ENCODE peak calls at places on chromosomes 2 and 18, in five cellular contexts. One of them, this sample, is unnamed.

GRCh38 chr2:199716807-199717586 is 134.0 kb downstream of the FTCDNL1 start:
- DNase-seq in fibroblast of villous mesenchyme: no peak
- DNase-seq in heart left ventricle: no peak
- DNase-seq in neural progenitor cell: no peak
- DNase-seq in PC-3: peak; percentile 51
- DNase-seq in this sample: no peak

GRCh38 chr2:145323512-145323911 is 803.6 kb upstream of the ZEB2 start:
- DNase-seq in fibroblast of villous mesenchyme: peak; percentile 24
- DNase-seq in heart left ventricle: no peak
- DNase-seq in neural progenitor cell: no peak
- DNase-seq in PC-3: peak; percentile 62
- DNase-seq in this sample: peak; percentile 16

GRCh38 chr2:27134781-27135470 is 490 bp upstream of the PREB start:
- DNase-seq in fibroblast of villous mesenchyme: no peak
- DNase-seq in heart left ventricle: no peak
- DNase-seq in neural progenitor cell: no peak
- DNase-seq in PC-3: no peak
- DNase-seq in this sample: no peak

GRCh38 chr2:584863-585823 is 92.1 kb downstream of the TMEM18 start:
- DNase-seq in fibroblast of villous mesenchyme: no peak
- DNase-seq in heart left ventricle: no peak
- DNase-seq in neural progenitor cell: peak; percentile 16
- DNase-seq in PC-3: peak; percentile 11
- DNase-seq in this sample: no peak

GRCh38 chr2:221518937-221519635 is 53.0 kb downstream of the EPHA4 start:
- DNase-seq in fibroblast of villous mesenchyme: no peak
- DNase-seq in heart left ventricle: no peak
- DNase-seq in neural progenitor cell: no peak
- DNase-seq in PC-3: peak; percentile 51
- DNase-seq in this sample: no peak

GRCh38 chr18:22710628-22711380 is 222.3 kb upstream of the RBBP8 start:
- DNase-seq in fibroblast of villous mesenchyme: peak; percentile 50
- DNase-seq in heart left ventricle: peak; percentile 36
- DNase-seq in neural progenitor cell: peak; percentile 25
- DNase-seq in PC-3: peak; percentile 61
- DNase-seq in this sample: peak; percentile 69

GRCh38 chr18:48825101-48825745 is 125.5 kb downstream of the SMAD7 start:
- DNase-seq in fibroblast of villous mesenchyme: peak; percentile 35
- DNase-seq in heart left ventricle: peak; percentile 30
- DNase-seq in neural progenitor cell: no peak
- DNase-seq in PC-3: no peak
- DNase-seq in this sample: peak; percentile 59

GRCh38 chr18:45122510-45122909 is 441.8 kb downstream of the SETBP1 start:
- DNase-seq in fibroblast of villous mesenchyme: no peak
- DNase-seq in heart left ventricle: no peak
- DNase-seq in neural progenitor cell: no peak
- DNase-seq in PC-3: no peak
- DNase-seq in this sample: peak; percentile 2

GRCh38 chr18:32328379-32328778 is 138.5 kb downstream of the MEP1B start:
- DNase-seq in fibroblast of villous mesenchyme: no peak
- DNase-seq in heart left ventricle: no peak
- DNase-seq in neural progenitor cell: no peak
- DNase-seq in PC-3: peak; percentile 9
- DNase-seq in this sample: peak; percentile 70

GRCh38 chr2:98502556-98503335 is 58.1 kb downstream of the INPP4A start:
- DNase-seq in fibroblast of villous mesenchyme: no peak
- DNase-seq in heart left ventricle: no peak
- DNase-seq in neural progenitor cell: no peak
- DNase-seq in PC-3: peak; percentile 61
- DNase-seq in this sample: peak; percentile 56

GRCh38 chr18:43274526-43274925 is 2.8 kb downstream of the SYT4 start:
- DNase-seq in fibroblast of villous mesenchyme: no peak
- DNase-seq in heart left ventricle: no peak
- DNase-seq in neural progenitor cell: no peak
- DNase-seq in PC-3: no peak
- DNase-seq in this sample: no peak

GRCh38 chr2:233976690-233977294 is 59.6 kb downstream of the TRPM8 start:
- DNase-seq in fibroblast of villous mesenchyme: peak; percentile 63
- DNase-seq in heart left ventricle: no peak
- DNase-seq in neural progenitor cell: peak; percentile 68
- DNase-seq in PC-3: peak; percentile 85
- DNase-seq in this sample: peak; percentile 88

GRCh38 chr2:162153608-162154224 is 1.7 kb upstream of the GCG start:
- DNase-seq in fibroblast of villous mesenchyme: peak; percentile 63
- DNase-seq in heart left ventricle: no peak
- DNase-seq in neural progenitor cell: peak; percentile 66
- DNase-seq in PC-3: peak; percentile 81
- DNase-seq in this sample: peak; percentile 75

GRCh38 chr18:68438983-68439382 is 275.9 kb downstream of the TMX3 start:
- DNase-seq in fibroblast of villous mesenchyme: peak; percentile 74
- DNase-seq in heart left ventricle: no peak
- DNase-seq in neural progenitor cell: peak; percentile 72
- DNase-seq in PC-3: no peak
- DNase-seq in this sample: peak; percentile 74

GRCh38 chr2:85935746-85936208 is 47.0 kb upstream of the ST3GAL5 start:
- DNase-seq in fibroblast of villous mesenchyme: peak; percentile 74
- DNase-seq in heart left ventricle: no peak
- DNase-seq in neural progenitor cell: peak; percentile 74
- DNase-seq in PC-3: peak; percentile 70
- DNase-seq in this sample: peak; percentile 89

GRCh38 chr2:78118037-78118436 is 595.9 kb upstream of the LRRTM4 start:
- DNase-seq in fibroblast of villous mesenchyme: no peak
- DNase-seq in heart left ventricle: no peak
- DNase-seq in neural progenitor cell: no peak
- DNase-seq in PC-3: no peak
- DNase-seq in this sample: no peak

GRCh38 chr2:238924496-238925195 is 76.8 kb downstream of the TWIST2 start:
- DNase-seq in fibroblast of villous mesenchyme: no peak
- DNase-seq in heart left ventricle: no peak
- DNase-seq in neural progenitor cell: no peak
- DNase-seq in PC-3: no peak
- DNase-seq in this sample: no peak

GRCh38 chr2:38496927-38497669 is 105.6 kb downstream of the HNRNPLL start:
- DNase-seq in fibroblast of villous mesenchyme: no peak
- DNase-seq in heart left ventricle: no peak
- DNase-seq in neural progenitor cell: no peak
- DNase-seq in PC-3: no peak
- DNase-seq in this sample: no peak

GRCh38 chr18:250685-251084 is 17.2 kb downstream of the THOC1 start:
- DNase-seq in fibroblast of villous mesenchyme: peak; percentile 54
- DNase-seq in heart left ventricle: no peak
- DNase-seq in neural progenitor cell: no peak
- DNase-seq in PC-3: peak; percentile 71
- DNase-seq in this sample: peak; percentile 50

GRCh38 chr2:20542761-20543578 is 96.1 kb downstream of the RHOB start:
- DNase-seq in fibroblast of villous mesenchyme: peak; percentile 32
- DNase-seq in heart left ventricle: no peak
- DNase-seq in neural progenitor cell: no peak
- DNase-seq in PC-3: no peak
- DNase-seq in this sample: peak; percentile 60

GRCh38 chr2:126662623-126663022 is 6.7 kb downstream of the GYPC start:
- DNase-seq in fibroblast of villous mesenchyme: no peak
- DNase-seq in heart left ventricle: no peak
- DNase-seq in neural progenitor cell: no peak
- DNase-seq in PC-3: no peak
- DNase-seq in this sample: no peak

GRCh38 chr2:133143649-133144048 is 424.6 kb downstream of the NCKAP5 start:
- DNase-seq in fibroblast of villous mesenchyme: no peak
- DNase-seq in heart left ventricle: no peak
- DNase-seq in neural progenitor cell: no peak
- DNase-seq in PC-3: peak; percentile 37
- DNase-seq in this sample: no peak

GRCh38 chr18:62420151-62420512 is 95.0 kb downstream of the TNFRSF11A start:
- DNase-seq in fibroblast of villous mesenchyme: no peak
- DNase-seq in heart left ventricle: no peak
- DNase-seq in neural progenitor cell: no peak
- DNase-seq in PC-3: peak; percentile 65
- DNase-seq in this sample: peak; percentile 10

GRCh38 chr2:3446381-3446780 is 66.9 kb downstream of the TRAPPC12 start:
- DNase-seq in fibroblast of villous mesenchyme: no peak
- DNase-seq in heart left ventricle: no peak
- DNase-seq in neural progenitor cell: no peak
- DNase-seq in PC-3: no peak
- DNase-seq in this sample: no peak

DNA sequence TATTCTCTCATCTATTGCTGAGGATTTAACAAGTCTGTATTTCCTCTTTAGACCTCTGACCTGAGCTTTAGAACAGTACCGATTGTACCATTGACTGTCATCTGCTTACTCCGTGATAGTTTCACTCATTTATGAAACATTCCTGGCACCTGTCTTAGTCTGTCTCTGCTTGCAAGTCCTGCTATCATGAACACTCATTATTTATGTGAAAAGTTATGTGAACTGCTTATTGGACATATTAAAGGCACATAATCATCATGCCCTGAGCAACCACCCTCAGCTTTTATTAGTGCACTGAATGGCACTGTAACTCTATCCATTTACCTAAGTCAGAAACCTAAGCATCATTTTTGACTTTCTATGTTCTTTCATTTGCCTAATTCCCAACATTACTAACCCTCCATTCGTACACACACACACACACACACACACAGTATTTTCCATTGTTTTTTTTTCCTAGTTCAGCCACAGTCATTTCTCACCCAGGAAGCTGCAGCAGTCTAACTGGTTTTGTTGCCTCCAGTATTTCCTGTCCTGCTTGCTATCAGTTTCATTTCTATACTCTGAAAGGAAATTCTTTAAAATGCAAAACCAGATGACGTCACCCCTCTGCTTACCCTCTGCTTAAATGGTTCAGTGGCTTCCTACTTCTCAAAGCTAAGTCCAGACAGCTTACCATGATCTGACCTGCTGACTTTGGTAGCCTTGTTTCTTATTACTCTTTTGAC is 146.1 kb downstream of the HAUS1 start:
- DNase-seq in fibroblast of villous mesenchyme: peak; percentile 93
- DNase-seq in heart left ventricle: peak; percentile 34
- DNase-seq in neural progenitor cell: no peak
- DNase-seq in PC-3: peak; percentile 83
- DNase-seq in this sample: peak; percentile 96
- H3K4me3 ChIP-seq in fibroblast of villous mesenchyme: peak overlapping the region; percentile 10
- H3K4me3 ChIP-seq in heart left ventricle: no peak overlapping the region
- H3K4me3 ChIP-seq in neural progenitor cell: no peak overlapping the region
- H3K4me3 ChIP-seq in PC-3: peak overlapping the region; percentile 24
- H3K4me3 ChIP-seq in this sample: peak overlapping the region; percentile 2

DNA sequence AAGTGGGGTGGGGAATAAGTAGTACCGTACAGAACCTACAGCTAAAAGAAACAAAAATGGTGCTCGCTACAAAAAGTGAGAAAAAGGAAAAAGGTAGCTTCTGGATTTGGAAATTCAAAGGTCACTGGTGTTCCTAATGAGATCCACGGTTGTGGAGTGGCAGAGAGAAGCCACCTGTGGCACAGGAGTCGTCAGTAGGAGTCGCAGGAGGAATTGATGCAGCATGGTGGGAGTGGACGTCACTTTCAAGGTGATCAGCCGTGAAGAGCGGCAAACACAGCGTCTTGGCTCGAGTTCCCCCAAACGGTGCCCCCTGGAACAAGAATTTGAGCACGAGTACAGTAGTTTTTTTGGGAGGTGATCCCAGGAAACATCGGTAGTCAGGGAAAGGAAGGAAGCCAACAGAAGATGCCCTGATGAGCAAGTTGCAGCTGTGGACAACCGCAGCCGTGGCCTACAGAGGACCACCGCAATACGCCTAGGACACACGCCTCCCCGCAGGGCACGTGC is 1.4 kb upstream of the TTL start:
- DNase-seq in fibroblast of villous mesenchyme: no peak
- DNase-seq in heart left ventricle: no peak
- DNase-seq in neural progenitor cell: peak; percentile 22
- DNase-seq in PC-3: no peak
- DNase-seq in this sample: no peak
- TF ChIP-seq CTCF in fibroblast of villous mesenchyme: no peak
- TF ChIP-seq CTCF in heart left ventricle: no peak
- TF ChIP-seq CTCF in neural progenitor cell: no peak
- TF ChIP-seq CTCF in PC-3: no peak
- TF ChIP-seq CTCF in this sample: peak; percentile 19

GRCh38 chr2:33134764-33135560 is 188.2 kb downstream of the LTBP1 start:
- DNase-seq in fibroblast of villous mesenchyme: peak; percentile 63
- DNase-seq in heart left ventricle: no peak
- DNase-seq in neural progenitor cell: no peak
- DNase-seq in PC-3: peak; percentile 27
- DNase-seq in this sample: peak; percentile 70

GRCh38 chr2:33136570-33136969 is 189.8 kb downstream of the LTBP1 start:
- DNase-seq in fibroblast of villous mesenchyme: peak; percentile 38
- DNase-seq in heart left ventricle: no peak
- DNase-seq in neural progenitor cell: no peak
- DNase-seq in PC-3: no peak
- DNase-seq in this sample: peak; percentile 56

GRCh38 chr2:33137331-33137730 is 190.6 kb downstream of the LTBP1 start:
- DNase-seq in fibroblast of villous mesenchyme: no peak
- DNase-seq in heart left ventricle: no peak
- DNase-seq in neural progenitor cell: no peak
- DNase-seq in PC-3: no peak
- DNase-seq in this sample: no peak

GRCh38 chr2:33135645-33136044 is 188.9 kb downstream of the LTBP1 start:
- DNase-seq in fibroblast of villous mesenchyme: peak; percentile 61
- DNase-seq in heart left ventricle: no peak
- DNase-seq in neural progenitor cell: no peak
- DNase-seq in PC-3: no peak
- DNase-seq in this sample: no peak

DNA sequence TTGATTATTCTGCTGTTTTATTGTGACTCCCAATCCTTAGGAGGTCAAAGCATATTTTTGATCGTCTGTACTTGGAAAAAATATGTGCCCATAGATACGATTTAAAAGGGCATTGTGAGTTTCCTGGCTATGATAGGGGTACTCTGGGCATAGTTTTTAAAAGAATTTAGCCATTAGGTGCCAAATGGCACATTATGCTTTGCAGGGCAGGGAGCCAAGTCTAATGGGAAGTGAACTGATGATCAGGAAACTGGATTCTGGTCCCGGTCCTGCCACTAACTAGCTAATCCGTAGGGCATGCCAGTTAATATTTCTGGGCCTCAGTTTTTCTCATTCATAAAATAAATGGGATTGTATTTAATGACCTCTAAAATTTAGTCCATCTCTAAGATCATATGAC is 189.3 kb downstream of the LTBP1 start:
- DNase-seq in fibroblast of villous mesenchyme: no peak
- DNase-seq in heart left ventricle: no peak
- DNase-seq in neural progenitor cell: no peak
- DNase-seq in PC-3: peak; percentile 20
- DNase-seq in this sample: peak; percentile 50
- H3K4me3 ChIP-seq in fibroblast of villous mesenchyme: peak overlapping the region; percentile 67
- H3K4me3 ChIP-seq in heart left ventricle: peak overlapping the region; percentile 36
- H3K4me3 ChIP-seq in neural progenitor cell: no peak overlapping the region
- H3K4me3 ChIP-seq in PC-3: peak overlapping the region; percentile 75
- H3K4me3 ChIP-seq in this sample: peak overlapping the region; percentile 70

DNA sequence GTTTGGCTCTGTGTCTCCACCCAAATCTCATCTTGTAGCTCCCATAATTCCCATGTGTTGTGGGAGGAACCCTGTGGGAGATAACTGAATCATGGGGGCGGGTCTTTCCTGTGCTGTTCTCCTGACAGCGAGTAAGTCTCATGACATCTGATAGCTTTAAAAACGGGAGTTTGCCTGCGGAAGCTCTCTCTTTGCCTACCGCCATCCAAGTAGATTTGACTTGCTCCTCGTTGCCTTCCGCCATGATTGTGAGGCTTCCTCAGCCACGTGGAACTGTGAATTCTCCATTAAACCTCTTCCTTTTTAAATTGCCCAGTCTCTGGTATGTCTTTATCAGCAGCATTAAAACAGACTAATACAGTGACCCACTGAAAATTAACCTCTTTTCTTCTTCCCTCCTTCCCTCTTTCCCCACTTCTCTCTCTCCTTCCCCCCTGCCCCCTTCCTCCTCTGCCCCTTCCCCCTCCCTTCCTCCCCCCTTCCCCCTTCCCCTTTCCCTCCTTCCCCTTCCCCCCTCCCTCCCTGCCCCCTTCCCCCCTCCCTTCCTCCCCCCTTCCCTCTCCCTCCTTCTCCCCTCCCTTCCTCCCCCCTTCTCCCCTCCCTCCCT is 818.8 kb downstream of the SLC4A3 start:
- DNase-seq in fibroblast of villous mesenchyme: no peak
- DNase-seq in heart left ventricle: no peak
- DNase-seq in neural progenitor cell: no peak
- DNase-seq in PC-3: no peak
- DNase-seq in this sample: no peak
- TF ChIP-seq CTCF in fibroblast of villous mesenchyme: no peak
- TF ChIP-seq CTCF in heart left ventricle: no peak
- TF ChIP-seq CTCF in neural progenitor cell: no peak
- TF ChIP-seq CTCF in PC-3: no peak
- TF ChIP-seq CTCF in this sample: no peak

This sample was measured in choroid plexus epithelial cell.